ENCODE peak calls at places on chromosomes 11 and 22, in six cellular contexts. K is neuronal stem cell, G is IMR-90, B is mesenchymal stem cell, L is H1, A is trophoblast cell. W is an unnamed sample.

GRCh38 chr11:80616070-80616800 is 1175.4 kb upstream of the TENM4 start:
- DNase-seq in K (no peak), G (no peak), B (no peak), L (no peak), A (no peak), W (no peak)

GRCh38 chr11:58864335-58864734 is 19.8 kb upstream of the GLYATL2 start:
- DNase-seq in K (no peak), G (no peak), B (no peak), L (no peak), A (no peak), W (no peak)

GRCh38 chr11:61072316-61073109 is 29.8 kb upstream of the CD5 start:
- DNase-seq in K (no peak), G (no peak), B (no peak), L (no peak), A (no peak), W (no peak)

GRCh38 chr22:22872722-22873708 is 14.6 kb upstream of the IGLL5 start:
- DNase-seq in K (no peak), G (no peak), B (no peak), L (no peak), A (no peak), W (no peak)

GRCh38 chr22:16783930-16784354 is 41.3 kb downstream of the XKR3 start:
- DNase-seq in K (no peak), G (no peak), B (no peak), L (peak; percentile 51), A (peak; percentile 11), W (peak; percentile 48)

GRCh38 chr11:63535734-63536133 is 874 bp upstream of the PLAAT4 start:
- DNase-seq in K (no peak), G (no peak), B (no peak), L (no peak), A (no peak), W (no peak)

GRCh38 chr22:29704528-29705285 is 15.1 kb upstream of the CABP7 start:
- DNase-seq in K (no peak), G (peak; percentile 76), B (peak; percentile 69), L (no peak), A (no peak), W (no peak)

GRCh38 chr11:87422566-87422965 is 384.8 kb downstream of the TMEM135 start:
- DNase-seq in K (no peak), G (peak; percentile 22), B (no peak), L (no peak), A (peak; percentile 66), W (peak; percentile 92)

GRCh38 chr11:8018742-8019631 is 31.9 kb downstream of the EIF3F start:
- DNase-seq in K (peak; percentile 75), G (peak; percentile 69), B (peak; percentile 78), L (peak; percentile 87), A (peak; percentile 60), W (peak; percentile 94)

GRCh38 chr22:47092896-47093311 is 330.5 kb downstream of the TBC1D22A start:
- DNase-seq in K (no peak), G (peak; percentile 67), B (peak; percentile 48), L (no peak), A (no peak), W (peak; percentile 71)

GRCh38 chr11:1435820-1436467 is 46.2 kb downstream of the BRSK2 start:
- DNase-seq in K (no peak), G (no peak), B (no peak), L (peak; percentile 70), A (no peak), W (peak; percentile 30)

GRCh38 chr22:37126882-37127281 is 17.4 kb upstream of the TMPRSS6 start:
- DNase-seq in K (no peak), G (no peak), B (no peak), L (peak; percentile 59), A (no peak), W (no peak)

GRCh38 chr11:1469911-1470680 is 16.5 kb downstream of the MOB2 start:
- DNase-seq in K (no peak), G (no peak), B (no peak), L (no peak), A (no peak), W (no peak)

GRCh38 chr11:68503281-68503687 is 42.7 kb downstream of the PPP6R3 start:
- DNase-seq in K (no peak), G (peak; percentile 36), B (peak; percentile 71), L (no peak), A (no peak), W (peak; percentile 44)

GRCh38 chr11:72686639-72687215 is 12.5 kb upstream of the PDE2A start:
- DNase-seq in K (no peak), G (peak; percentile 16), B (no peak), L (no peak), A (no peak), W (no peak)

GRCh38 chr11:1943977-1944376 is 3.2 kb upstream of the MRPL23 start:
- DNase-seq in K (no peak), G (peak; percentile 5), B (no peak), L (peak; percentile 42), A (no peak), W (no peak)

GRCh38 chr11:103709366-103709765 is 327.1 kb upstream of the DDI1 start:
- DNase-seq in K (no peak), G (no peak), B (no peak), L (no peak), A (no peak), W (no peak)

GRCh38 chr22:39185601-39186012 is 33.1 kb upstream of the CBX7 start:
- DNase-seq in K (no peak), G (peak; percentile 49), B (peak; percentile 84), L (no peak), A (no peak), W (no peak)

GRCh38 chr22:27576815-27577564 is 224.6 kb downstream of the MN1 start:
- DNase-seq in K (no peak), G (peak; percentile 70), B (peak; percentile 75), L (no peak), A (no peak), W (no peak)

GRCh38 chr11:15707971-15708370 is 593.2 kb downstream of the INSC start:
- DNase-seq in K (no peak), G (peak; percentile 84), B (peak; percentile 66), L (no peak), A (no peak), W (peak; percentile 71)

GRCh38 chr11:128936546-128937275 is 6.0 kb downstream of the TP53AIP1 start:
- DNase-seq in K (peak; percentile 30), G (no peak), B (peak; percentile 24), L (peak; percentile 65), A (no peak), W (peak; percentile 98)

GRCh38 chr22:43377486-43377995 is 34.3 kb upstream of the MPPED1 start:
- DNase-seq in K (no peak), G (peak; percentile 20), B (no peak), L (no peak), A (no peak), W (no peak)

GRCh38 chr11:122763108-122763507 is 75.2 kb upstream of the CRTAM start:
- DNase-seq in K (no peak), G (no peak), B (no peak), L (no peak), A (no peak), W (no peak)

GRCh38 chr11:122758974-122759373 is 79.3 kb upstream of the CRTAM start:
- DNase-seq in K (no peak), G (peak; percentile 18), B (no peak), L (no peak), A (no peak), W (no peak)

GRCh38 chr11:122765487-122766131 is 72.7 kb upstream of the CRTAM start:
- DNase-seq in K (no peak), G (no peak), B (no peak), L (no peak), A (no peak), W (no peak)

GRCh38 chr11:122769126-122769780 is 69.0 kb upstream of the CRTAM start:
- DNase-seq in K (no peak), G (peak; percentile 61), B (no peak), L (no peak), A (no peak), W (no peak)

GRCh38 chr11:122764691-122765090 is 73.6 kb upstream of the CRTAM start:
- DNase-seq in K (no peak), G (no peak), B (no peak), L (no peak), A (no peak), W (no peak)
- H3K23ac ChIP-seq in K (no peak overlapping the region), G (no peak overlapping the region), B (no peak overlapping the region), L (no peak overlapping the region), A (no peak overlapping the region), W (no peak overlapping the region)

DNA sequence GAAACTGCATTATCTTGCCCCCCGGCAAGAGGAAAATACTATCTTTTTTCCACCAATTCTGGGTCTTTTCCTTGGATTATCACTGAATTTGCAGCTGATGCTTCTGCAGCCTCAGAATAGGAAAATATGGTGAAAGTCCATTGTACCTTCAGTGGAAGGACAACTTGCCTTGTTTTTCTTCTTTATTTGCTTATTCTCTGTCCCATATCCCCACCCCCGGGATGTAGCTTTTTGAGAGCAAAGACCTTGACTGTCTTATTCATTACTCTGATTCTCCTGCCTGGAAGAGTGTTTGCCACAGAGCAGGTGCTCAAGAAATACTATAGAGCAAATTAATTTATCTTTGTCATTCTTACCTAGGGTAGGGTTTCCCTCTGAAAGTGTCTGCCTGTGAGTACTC is 29.5 kb downstream of the UBASH3B start:
- DNase-seq in K (no peak), G (no peak), B (no peak), L (no peak), A (no peak), W (no peak)
- H3K79me1 ChIP-seq in K (no peaks in the 10 kb centered on the region), G (peaks cover 40% of the 10 kb centered on the region), B (peaks cover 2% of the 10 kb centered on the region), L (no peaks in the 10 kb centered on the region), A (peaks cover 10% of the 10 kb centered on the region), W (no peaks in the 10 kb centered on the region)

GRCh38 chr22:49688516-49689254 is 139.0 kb downstream of the BRD1 start:
- DNase-seq in K (no peak), G (no peak), B (no peak), L (no peak), A (no peak), W (no peak)
- H3K4me3 ChIP-seq in K (no peak overlapping the region), G (no peak overlapping the region), B (no peak overlapping the region), L (no peak overlapping the region), A (no peak overlapping the region), W (no peak overlapping the region)

GRCh38 chr11:132821027-132821426 is 711.3 kb downstream of the OPCML start:
- DNase-seq in K (no peak), G (peak; percentile 43), B (peak; percentile 47), L (no peak), A (no peak), W (peak; percentile 89)

GRCh38 chr11:132817387-132817786 is 714.9 kb downstream of the OPCML start:
- DNase-seq in K (no peak), G (no peak), B (no peak), L (no peak), A (no peak), W (no peak)

GRCh38 chr11:132824642-132825041 is 707.7 kb downstream of the OPCML start:
- DNase-seq in K (no peak), G (no peak), B (no peak), L (no peak), A (no peak), W (no peak)

GRCh38 chr11:132822294-132822693 is 710.0 kb downstream of the OPCML start:
- DNase-seq in K (no peak), G (no peak), B (no peak), L (no peak), A (no peak), W (no peak)
- H3K23ac ChIP-seq in K (no peak overlapping the region), G (no peak overlapping the region), B (no peak overlapping the region), L (no peak overlapping the region), A (no peak overlapping the region), W (no peak overlapping the region)

GRCh38 chr11:116970485-116971292 is 127.5 kb downstream of the SIK3 start:
- DNase-seq in K (no peak), G (peak; percentile 32), B (peak; percentile 17), L (no peak), A (no peak), W (no peak)
- H3K79me1 ChIP-seq in K (peaks cover 4% of the 10 kb centered on the region), G (peaks cover 27% of the 10 kb centered on the region), B (peaks cover 18% of the 10 kb centered on the region), L (no peaks in the 10 kb centered on the region), A (no peaks in the 10 kb centered on the region), W (peaks cover 4% of the 10 kb centered on the region)

W was measured in mesendoderm.